ENCODE peak calls at places on chromosomes 4 and X, in seven cellular contexts. One of them, this sample, is unnamed.

GRCh38 chrX:150361777-150362351 is 1.3 kb upstream of the MAMLD1 start:
- DNase-seq in GM23338: peak; percentile 41
- DNase-seq in OCI-LY7: no peak
- DNase-seq in colonic mucosa: no peak
- DNase-seq in foreskin fibroblast: no peak
- DNase-seq in lower lobe of right lung: peak; percentile 39
- DNase-seq in cardiac fibroblast: no peak
- DNase-seq in this sample: no peak

GRCh38 chr4:156295676-156296075 is 342.0 kb upstream of the CTSO start:
- DNase-seq in cardiac fibroblast: peak; percentile 16
- DNase-seq in OCI-LY7: no peak
- DNase-seq in foreskin fibroblast: no peak
- DNase-seq in GM23338: no peak
- DNase-seq in lower lobe of right lung: no peak
- DNase-seq in colonic mucosa: no peak
- DNase-seq in this sample: no peak

GRCh38 chrX:119343856-119344255 is 55.3 kb upstream of the SLC25A43 start:
- DNase-seq in colonic mucosa: peak; percentile 62
- DNase-seq in GM23338: no peak
- DNase-seq in foreskin fibroblast: no peak
- DNase-seq in lower lobe of right lung: no peak
- DNase-seq in cardiac fibroblast: no peak
- DNase-seq in OCI-LY7: no peak
- DNase-seq in this sample: no peak

GRCh38 chr4:83019794-83020497 is 9.3 kb upstream of the LIN54 start:
- DNase-seq in lower lobe of right lung: no peak
- DNase-seq in cardiac fibroblast: no peak
- DNase-seq in foreskin fibroblast: no peak
- DNase-seq in OCI-LY7: no peak
- DNase-seq in colonic mucosa: no peak
- DNase-seq in GM23338: no peak
- DNase-seq in this sample: no peak

GRCh38 chrX:119399772-119400101 is 601 bp downstream of the SLC25A43 start:
- DNase-seq in cardiac fibroblast: peak; percentile 33
- DNase-seq in lower lobe of right lung: no peak
- DNase-seq in OCI-LY7: no peak
- DNase-seq in GM23338: peak; percentile 53
- DNase-seq in colonic mucosa: no peak
- DNase-seq in foreskin fibroblast: no peak
- DNase-seq in this sample: no peak

GRCh38 chr4:169659736-169660670 is 39.6 kb downstream of the CLCN3 start:
- DNase-seq in foreskin fibroblast: peak; percentile 96
- DNase-seq in lower lobe of right lung: peak; percentile 55
- DNase-seq in cardiac fibroblast: peak; percentile 99
- DNase-seq in GM23338: peak; percentile 87
- DNase-seq in colonic mucosa: peak; percentile 84
- DNase-seq in OCI-LY7: peak; percentile 84
- DNase-seq in this sample: peak; percentile 98

GRCh38 chr4:970046-970745 is 3.2 kb downstream of the DGKQ start:
- DNase-seq in OCI-LY7: no peak
- DNase-seq in cardiac fibroblast: no peak
- DNase-seq in colonic mucosa: peak; percentile 46
- DNase-seq in GM23338: no peak
- DNase-seq in foreskin fibroblast: no peak
- DNase-seq in lower lobe of right lung: no peak
- DNase-seq in this sample: no peak

GRCh38 chr4:183906736-183907651 is 1.9 kb downstream of the STOX2 start:
- DNase-seq in cardiac fibroblast: no peak
- DNase-seq in lower lobe of right lung: no peak
- DNase-seq in GM23338: peak; percentile 74
- DNase-seq in OCI-LY7: no peak
- DNase-seq in colonic mucosa: no peak
- DNase-seq in foreskin fibroblast: no peak
- DNase-seq in this sample: no peak

GRCh38 chr4:3240936-3241522 is 7.9 kb upstream of the MSANTD1 start:
- DNase-seq in cardiac fibroblast: no peak
- DNase-seq in foreskin fibroblast: no peak
- DNase-seq in GM23338: no peak
- DNase-seq in lower lobe of right lung: no peak
- DNase-seq in colonic mucosa: no peak
- DNase-seq in OCI-LY7: no peak
- DNase-seq in this sample: no peak

GRCh38 chr4:664713-665231 is 9.3 kb downstream of the ATP5ME start:
- DNase-seq in foreskin fibroblast: no peak
- DNase-seq in OCI-LY7: no peak
- DNase-seq in GM23338: no peak
- DNase-seq in cardiac fibroblast: no peak
- DNase-seq in lower lobe of right lung: peak; percentile 45
- DNase-seq in colonic mucosa: no peak
- DNase-seq in this sample: no peak

GRCh38 chrX:83508006-83508405 is at the start of gene POU3F4:
- DNase-seq in cardiac fibroblast: no peak
- DNase-seq in OCI-LY7: no peak
- DNase-seq in colonic mucosa: no peak
- DNase-seq in lower lobe of right lung: no peak
- DNase-seq in foreskin fibroblast: no peak
- DNase-seq in GM23338: peak; percentile 45
- DNase-seq in this sample: no peak

GRCh38 chr4:8101213-8101781 is 57.3 kb downstream of the ABLIM2 start:
- DNase-seq in cardiac fibroblast: peak; percentile 77
- DNase-seq in colonic mucosa: peak; percentile 85
- DNase-seq in GM23338: no peak
- DNase-seq in OCI-LY7: no peak
- DNase-seq in lower lobe of right lung: peak; percentile 72
- DNase-seq in foreskin fibroblast: peak; percentile 12
- DNase-seq in this sample: no peak

GRCh38 chr4:95761441-95761840 is 78.5 kb upstream of the PDHA2 start:
- DNase-seq in GM23338: no peak
- DNase-seq in foreskin fibroblast: no peak
- DNase-seq in lower lobe of right lung: no peak
- DNase-seq in colonic mucosa: no peak
- DNase-seq in OCI-LY7: no peak
- DNase-seq in cardiac fibroblast: peak; percentile 80
- DNase-seq in this sample: no peak

GRCh38 chr4:76589402-76589801 is 154.4 kb downstream of the SHROOM3 start:
- DNase-seq in GM23338: peak; percentile 57
- DNase-seq in colonic mucosa: peak; percentile 68
- DNase-seq in lower lobe of right lung: no peak
- DNase-seq in cardiac fibroblast: peak; percentile 82
- DNase-seq in OCI-LY7: no peak
- DNase-seq in foreskin fibroblast: no peak
- DNase-seq in this sample: no peak

GRCh38 chr4:3442959-3443749 is 1.4 kb downstream of the HGFAC start:
- DNase-seq in lower lobe of right lung: no peak
- DNase-seq in cardiac fibroblast: peak; percentile 44
- DNase-seq in colonic mucosa: peak; percentile 47
- DNase-seq in OCI-LY7: peak; percentile 70
- DNase-seq in foreskin fibroblast: no peak
- DNase-seq in GM23338: peak; percentile 64
- DNase-seq in this sample: no peak

DNA sequence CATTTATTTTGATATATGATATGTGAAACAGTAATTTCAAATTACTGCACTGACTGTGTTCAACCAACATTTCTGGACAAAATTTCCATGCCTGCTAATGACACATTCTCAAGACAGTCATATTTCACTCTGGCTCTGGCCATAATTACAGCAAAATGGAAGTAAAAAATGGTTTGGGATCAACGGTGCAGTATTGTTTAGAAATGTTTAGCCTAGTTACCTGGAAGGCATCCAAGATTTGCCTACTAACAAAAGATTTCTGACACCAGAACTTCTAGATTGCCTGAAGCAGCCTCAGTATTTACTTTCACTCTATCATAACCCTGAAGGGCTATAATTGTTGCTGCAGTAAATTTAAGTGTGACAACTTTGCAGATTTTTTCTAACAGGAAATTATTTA is 416.3 kb downstream of the PCDH10 start:
- DNase-seq in GM23338: no peak
- DNase-seq in colonic mucosa: no peak
- DNase-seq in OCI-LY7: no peak
- DNase-seq in lower lobe of right lung: no peak
- DNase-seq in cardiac fibroblast: peak; percentile 80
- DNase-seq in foreskin fibroblast: no peak
- DNase-seq in this sample: no peak
- H3K4me3 ChIP-seq in GM23338: no peak overlapping the region
- H3K4me3 ChIP-seq in colonic mucosa: no peak overlapping the region
- H3K4me3 ChIP-seq in OCI-LY7: no peak overlapping the region
- H3K4me3 ChIP-seq in lower lobe of right lung: no peak overlapping the region
- H3K4me3 ChIP-seq in cardiac fibroblast: no peak overlapping the region
- H3K4me3 ChIP-seq in foreskin fibroblast: no peak overlapping the region
- H3K4me3 ChIP-seq in this sample: no peak overlapping the region

GRCh38 chr4:150056569-150056968 is 21.7 kb upstream of the DCLK2 start:
- DNase-seq in colonic mucosa: no peak
- DNase-seq in lower lobe of right lung: no peak
- DNase-seq in cardiac fibroblast: peak; percentile 40
- DNase-seq in foreskin fibroblast: peak; percentile 68
- DNase-seq in GM23338: no peak
- DNase-seq in OCI-LY7: no peak
- DNase-seq in this sample: no peak

GRCh38 chr4:150049682-150050081 is 28.6 kb upstream of the DCLK2 start:
- DNase-seq in OCI-LY7: no peak
- DNase-seq in cardiac fibroblast: no peak
- DNase-seq in lower lobe of right lung: no peak
- DNase-seq in GM23338: no peak
- DNase-seq in colonic mucosa: no peak
- DNase-seq in foreskin fibroblast: no peak
- DNase-seq in this sample: no peak

GRCh38 chr4:150050566-150050965 is 27.7 kb upstream of the DCLK2 start:
- DNase-seq in foreskin fibroblast: no peak
- DNase-seq in cardiac fibroblast: no peak
- DNase-seq in colonic mucosa: no peak
- DNase-seq in lower lobe of right lung: no peak
- DNase-seq in GM23338: no peak
- DNase-seq in OCI-LY7: no peak
- DNase-seq in this sample: no peak

DNA sequence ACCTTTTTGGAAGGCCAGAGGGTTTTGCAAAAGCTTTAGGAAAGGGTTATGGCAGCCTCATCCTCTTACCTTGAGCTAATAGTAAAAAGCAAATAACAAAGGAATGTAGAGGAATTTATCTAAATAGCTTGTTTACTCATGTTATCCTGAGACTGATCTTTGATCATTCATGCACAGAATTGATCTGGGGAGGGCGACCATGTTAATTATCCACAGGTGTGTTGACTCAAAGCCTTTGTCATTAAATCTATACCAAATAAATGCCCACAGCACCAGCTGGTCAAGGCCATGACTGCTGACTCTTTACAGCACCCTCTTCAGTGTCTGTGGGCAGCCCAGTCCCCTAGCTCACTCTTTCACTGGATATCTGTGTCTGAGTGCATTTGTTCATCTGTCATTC is 22.8 kb upstream of the DCLK2 start:
- DNase-seq in colonic mucosa: no peak
- DNase-seq in cardiac fibroblast: no peak
- DNase-seq in GM23338: no peak
- DNase-seq in lower lobe of right lung: no peak
- DNase-seq in OCI-LY7: no peak
- DNase-seq in foreskin fibroblast: no peak
- DNase-seq in this sample: no peak
- TF ChIP-seq CTCF in colonic mucosa: no peak
- TF ChIP-seq CTCF in cardiac fibroblast: no peak
- TF ChIP-seq CTCF in GM23338: no peak
- TF ChIP-seq CTCF in lower lobe of right lung: no peak
- TF ChIP-seq CTCF in OCI-LY7: no peak
- TF ChIP-seq CTCF in foreskin fibroblast: no peak
- TF ChIP-seq CTCF in this sample: no peak

DNA sequence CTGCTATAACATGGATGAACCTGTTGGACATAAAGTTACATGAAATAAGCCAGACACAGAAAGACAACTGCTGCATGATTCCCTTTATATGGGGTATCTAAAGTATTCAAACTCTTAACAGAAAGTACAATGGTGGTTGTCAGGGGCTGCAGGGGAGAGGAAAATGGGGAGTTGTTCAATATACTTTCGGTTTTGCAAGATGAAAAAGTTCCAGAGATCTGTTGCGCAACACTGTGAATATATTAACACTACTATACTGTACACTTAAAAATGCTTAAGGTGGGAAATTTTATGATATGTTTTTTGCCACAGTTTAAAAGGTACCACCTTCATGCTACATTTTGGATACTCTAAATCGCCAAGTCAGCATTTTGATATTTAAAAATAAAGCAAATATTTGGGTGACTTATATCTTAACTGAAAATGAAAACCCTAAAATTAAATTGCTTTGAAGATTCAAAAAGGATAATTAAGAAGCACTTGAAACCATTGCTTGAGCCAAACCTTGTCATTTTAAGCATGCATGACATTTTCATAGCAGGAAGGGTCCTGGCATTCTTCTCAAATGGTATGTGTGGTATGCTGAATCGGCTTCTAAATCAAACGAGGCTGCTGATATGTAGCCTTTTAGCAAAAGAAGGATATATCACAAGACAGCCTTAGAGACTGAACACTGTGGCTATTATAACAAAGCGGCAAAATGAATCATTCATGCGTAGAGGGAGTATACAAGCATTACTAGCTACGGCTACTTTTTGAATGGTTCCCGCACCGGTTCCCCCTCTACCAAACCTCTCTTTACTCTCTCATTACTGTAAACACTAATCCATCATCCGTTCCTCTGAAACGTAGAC is 607.1 kb upstream of the DIPK2B start:
- DNase-seq in lower lobe of right lung: no peak
- DNase-seq in foreskin fibroblast: no peak
- DNase-seq in GM23338: peak; percentile 44
- DNase-seq in OCI-LY7: no peak
- DNase-seq in colonic mucosa: no peak
- DNase-seq in cardiac fibroblast: peak; percentile 62
- DNase-seq in this sample: no peak
- H3K4me3 ChIP-seq in lower lobe of right lung: peak overlapping the region; percentile 37
- H3K4me3 ChIP-seq in foreskin fibroblast: no peak overlapping the region
- H3K4me3 ChIP-seq in GM23338: no peak overlapping the region
- H3K4me3 ChIP-seq in OCI-LY7: no peak overlapping the region
- H3K4me3 ChIP-seq in colonic mucosa: no peak overlapping the region
- H3K4me3 ChIP-seq in cardiac fibroblast: peak overlapping the region; percentile 27
- H3K4me3 ChIP-seq in this sample: no peak overlapping the region

GRCh38 chr4:40300371-40301162 is 34.6 kb upstream of the CHRNA9 start:
- DNase-seq in colonic mucosa: no peak
- DNase-seq in foreskin fibroblast: no peak
- DNase-seq in GM23338: no peak
- DNase-seq in OCI-LY7: peak; percentile 37
- DNase-seq in cardiac fibroblast: no peak
- DNase-seq in lower lobe of right lung: no peak
- DNase-seq in this sample: no peak

GRCh38 chr4:40303751-40304150 is 31.4 kb upstream of the CHRNA9 start:
- DNase-seq in lower lobe of right lung: no peak
- DNase-seq in GM23338: no peak
- DNase-seq in foreskin fibroblast: no peak
- DNase-seq in OCI-LY7: no peak
- DNase-seq in colonic mucosa: no peak
- DNase-seq in cardiac fibroblast: no peak
- DNase-seq in this sample: no peak

GRCh38 chr4:40299126-40299525 is 36.0 kb upstream of the CHRNA9 start:
- DNase-seq in OCI-LY7: peak; percentile 31
- DNase-seq in lower lobe of right lung: no peak
- DNase-seq in cardiac fibroblast: no peak
- DNase-seq in colonic mucosa: no peak
- DNase-seq in foreskin fibroblast: no peak
- DNase-seq in GM23338: no peak
- DNase-seq in this sample: no peak

GRCh38 chr4:40301592-40301991 is 33.5 kb upstream of the CHRNA9 start:
- DNase-seq in OCI-LY7: peak; percentile 98
- DNase-seq in colonic mucosa: no peak
- DNase-seq in GM23338: no peak
- DNase-seq in cardiac fibroblast: no peak
- DNase-seq in foreskin fibroblast: no peak
- DNase-seq in lower lobe of right lung: no peak
- DNase-seq in this sample: no peak

GRCh38 chr4:40299704-40300336 is 35.3 kb upstream of the CHRNA9 start:
- DNase-seq in colonic mucosa: no peak
- DNase-seq in OCI-LY7: peak; percentile 63
- DNase-seq in cardiac fibroblast: no peak
- DNase-seq in GM23338: no peak
- DNase-seq in foreskin fibroblast: no peak
- DNase-seq in lower lobe of right lung: no peak
- DNase-seq in this sample: no peak
- TF ChIP-seq CTCF in colonic mucosa: no peak
- TF ChIP-seq CTCF in OCI-LY7: peak; percentile 58
- TF ChIP-seq CTCF in cardiac fibroblast: no peak
- TF ChIP-seq CTCF in GM23338: peak; percentile 10
- TF ChIP-seq CTCF in foreskin fibroblast: no peak
- TF ChIP-seq CTCF in lower lobe of right lung: no peak
- TF ChIP-seq CTCF in this sample: no peak

This sample was measured in HFF-Myc.